ENCODE peak calls at places on chromosome 5, in four cellular contexts. Y, C, X and W are unnamed samples.
A peak's percentile ranks its signal among the peaks of the same experiment; 100 is the strongest.

GRCh38 chr5:10254686-10255085 is 4.6 kb downstream of the CCT5 start:
- DNase-seq in X (no peak), C (no peak), Y (no peak), W (no peak)

GRCh38 chr5:138349842-138350635 is 2.4 kb upstream of the KDM3B start:
- DNase-seq in X (no peak), C (no peak), Y (no peak), W (no peak)

GRCh38 chr5:180683523-180683922 is 34.1 kb upstream of the FLT4 start:
- DNase-seq in X (no peak), Y (peak; percentile 28), C (no peak), W (peak; percentile 44)

GRCh38 chr5:171984748-171985419 is 21.6 kb downstream of the FBXW11 start:
- DNase-seq in Y (no peak), C (no peak), X (no peak), W (no peak)

GRCh38 chr5:139904566-139905400 is 109.2 kb downstream of the PSD2 start:
- DNase-seq in Y (no peak), X (no peak), C (no peak), W (peak; percentile 15)

GRCh38 chr5:153699035-153699434 is 208.6 kb downstream of the GRIA1 start:
- DNase-seq in C (no peak), X (no peak), Y (no peak), W (no peak)

GRCh38 chr5:170986598-170986997 is 124.8 kb downstream of the RANBP17 start:
- DNase-seq in X (no peak), Y (no peak), C (no peak), W (no peak)

GRCh38 chr5:132506094-132506692 is 15.6 kb upstream of the IRF1 start:
- DNase-seq in Y (peak; percentile 41), C (no peak), X (peak; percentile 41), W (no peak)

GRCh38 chr5:2125163-2125900 is 242.6 kb upstream of the IRX4 start:
- DNase-seq in C (no peak), Y (no peak), X (no peak), W (no peak)

GRCh38 chr5:96927008-96927407 is 8.9 kb upstream of the LNPEP start:
- DNase-seq in Y (no peak), X (no peak), C (no peak), W (no peak)

GRCh38 chr5:149429839-149430721 is 51.0 kb upstream of the IL17B start:
- DNase-seq in X (peak; percentile 85), Y (peak; percentile 84), C (no peak), W (no peak)

DNA sequence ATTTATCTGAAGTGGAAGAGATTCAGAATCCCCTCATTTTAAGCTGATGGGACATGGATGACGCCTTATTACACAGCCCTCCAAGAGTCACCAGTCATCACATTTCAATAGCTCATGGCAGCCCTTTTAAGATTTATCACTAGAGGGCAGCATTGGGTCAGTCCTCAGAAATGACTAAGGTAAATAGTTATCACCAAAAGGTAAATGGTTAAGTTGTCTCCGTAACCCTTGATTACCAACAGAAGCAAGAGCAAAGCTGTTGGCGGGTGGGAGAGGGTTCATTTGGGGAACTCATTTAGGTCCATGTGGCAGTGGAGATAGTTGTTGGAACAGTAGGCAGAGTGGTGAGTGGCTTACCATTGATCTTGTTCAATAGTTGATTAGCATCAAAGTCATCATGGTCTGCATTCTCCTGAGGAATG is 12.0 kb upstream of the C9 start:
- DNase-seq in C (no peak), X (peak; percentile 69), Y (peak; percentile 57), W (no peak)
- TF ChIP-seq SP1 in C (no peak), X (no peak), Y (no peak), W (no peak)

GRCh38 chr5:80689627-80690026 is 34.8 kb upstream of the DHFR start:
- DNase-seq in X (no peak), Y (no peak), C (no peak), W (no peak)

GRCh38 chr5:80688648-80689420 is 34.1 kb upstream of the DHFR start:
- DNase-seq in C (no peak), Y (no peak), X (no peak), W (no peak)

GRCh38 chr5:80686757-80687156 is 32.0 kb upstream of the DHFR start:
- DNase-seq in X (no peak), Y (peak; percentile 6), C (no peak), W (no peak)
- TF ChIP-seq BRCA1 in X (no peak), Y (no peak), C (no peak), W (no peak)

GRCh38 chr5:33257807-33258491 is 182.8 kb upstream of the TARS1 start:
- DNase-seq in X (no peak), C (no peak), Y (no peak), W (no peak)

GRCh38 chr5:33258553-33258952 is 182.2 kb upstream of the TARS1 start:
- DNase-seq in Y (no peak), C (no peak), X (no peak), W (no peak)

GRCh38 chr5:33261305-33261704 is 179.5 kb upstream of the TARS1 start:
- DNase-seq in X (no peak), C (no peak), Y (no peak), W (no peak)

GRCh38 chr5:33260098-33260497 is 180.7 kb upstream of the TARS1 start:
- DNase-seq in C (no peak), X (no peak), Y (no peak), W (no peak)

GRCh38 chr5:33261747-33262146 is 179.0 kb upstream of the TARS1 start:
- DNase-seq in X (no peak), Y (no peak), C (no peak), W (no peak)
- TF ChIP-seq SP1 in X (no peak), Y (no peak), C (no peak), W (no peak)

GRCh38 chr5:31165729-31166128 is 27.8 kb upstream of the CDH6 start:
- DNase-seq in Y (no peak), X (no peak), C (no peak), W (no peak)
- TF ChIP-seq BRCA1 in Y (no peak), X (no peak), C (no peak), W (no peak)

GRCh38 chr5:167688731-167689130 is 602.7 kb upstream of the WWC1 start:
- DNase-seq in Y (no peak), X (no peak), C (no peak), W (no peak)
- TF ChIP-seq SP1 in Y (no peak), X (no peak), C (no peak), W (no peak)

DNA sequence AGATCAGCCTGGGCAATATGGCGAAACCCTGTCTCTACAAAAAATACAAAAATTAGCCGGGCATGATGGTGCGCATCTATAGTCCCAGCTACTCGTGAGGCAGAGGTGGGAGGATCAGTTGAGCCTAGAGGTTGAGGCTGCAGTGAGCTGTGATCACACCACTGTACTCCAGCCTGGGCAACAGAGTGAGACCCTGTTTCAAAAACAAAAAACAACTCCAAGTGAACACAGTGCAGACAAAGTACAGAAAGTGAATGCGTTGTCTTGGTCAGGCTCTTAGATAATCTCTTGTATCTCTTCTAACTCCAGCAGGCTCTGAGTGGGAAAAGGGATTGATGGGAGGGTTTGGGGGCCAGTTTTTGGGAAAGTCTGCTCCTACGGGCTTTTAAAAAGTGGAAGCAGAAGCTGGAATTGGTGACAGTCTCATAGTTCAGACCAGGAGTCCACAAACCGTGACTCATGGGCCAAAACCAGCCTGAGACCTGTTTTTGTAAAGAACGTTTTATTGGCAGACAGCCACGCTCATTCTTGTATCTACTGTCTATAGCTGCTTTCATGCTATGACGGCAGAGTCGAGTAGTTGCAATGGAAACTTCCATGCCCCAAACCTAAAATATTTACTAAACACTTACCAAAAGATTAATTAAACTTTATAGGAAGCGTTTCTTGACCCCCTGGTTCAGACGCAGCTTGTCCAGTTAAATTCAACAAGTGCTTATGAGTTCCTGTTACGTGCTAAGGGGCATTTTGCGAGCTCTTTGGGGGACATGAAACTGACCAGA is 32.9 kb downstream of the NDST1 start:
- DNase-seq in Y (peak; percentile 65), C (no peak), X (no peak), W (no peak)
- TF ChIP-seq BRCA1 in Y (no peak), C (no peak), X (no peak), W (no peak)

GRCh38 chr5:159764283-159764927 is 151.9 kb upstream of the ADRA1B start:
- DNase-seq in X (no peak), C (no peak), Y (no peak), W (no peak)
- TF ChIP-seq SP1 in X (no peak), C (no peak), Y (no peak), W (no peak)

GRCh38 chr5:177309351-177310191 is 2.1 kb downstream of the MXD3 start:
- DNase-seq in Y (peak; percentile 79), X (peak; percentile 57), C (no peak), W (peak; percentile 85)
- TF ChIP-seq BRCA1 in Y (no peak), X (no peak), C (no peak), W (no peak)

DNA sequence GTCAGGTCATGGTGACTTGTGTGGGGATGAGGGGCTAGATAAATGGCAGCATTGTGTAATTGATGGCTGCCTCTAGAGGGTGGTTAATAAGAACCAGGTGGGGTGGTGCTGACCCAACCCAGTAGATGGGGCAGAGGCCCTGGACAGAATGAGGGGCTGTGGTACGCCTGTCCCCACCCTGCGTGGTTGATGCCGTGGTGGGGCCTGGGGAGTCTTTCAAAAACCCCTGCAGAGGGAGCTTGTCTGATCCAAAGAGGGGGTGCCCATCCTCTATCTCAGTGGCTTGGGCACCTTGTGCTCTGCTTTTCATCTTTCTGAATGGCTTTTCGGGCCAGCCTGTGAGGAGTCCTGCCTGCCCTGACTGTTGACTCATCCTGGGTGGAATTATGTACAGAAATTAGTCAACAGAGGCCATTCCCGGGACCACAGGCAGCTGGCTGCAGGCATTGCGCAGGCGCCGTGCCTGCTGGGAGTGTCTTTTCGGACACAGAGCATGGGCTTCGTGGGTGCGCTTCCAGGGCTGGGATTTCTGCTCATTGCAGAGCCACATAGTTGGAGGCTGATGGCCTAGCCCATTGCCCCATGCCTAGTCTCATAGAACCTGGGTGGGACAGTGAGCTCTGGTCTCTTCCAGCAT is 93.7 kb upstream of the PITX1 start:
- DNase-seq in Y (peak; percentile 83), X (no peak), C (no peak), W (no peak)
- TF ChIP-seq SP1 in Y (no peak), X (no peak), C (no peak), W (no peak)

DNA sequence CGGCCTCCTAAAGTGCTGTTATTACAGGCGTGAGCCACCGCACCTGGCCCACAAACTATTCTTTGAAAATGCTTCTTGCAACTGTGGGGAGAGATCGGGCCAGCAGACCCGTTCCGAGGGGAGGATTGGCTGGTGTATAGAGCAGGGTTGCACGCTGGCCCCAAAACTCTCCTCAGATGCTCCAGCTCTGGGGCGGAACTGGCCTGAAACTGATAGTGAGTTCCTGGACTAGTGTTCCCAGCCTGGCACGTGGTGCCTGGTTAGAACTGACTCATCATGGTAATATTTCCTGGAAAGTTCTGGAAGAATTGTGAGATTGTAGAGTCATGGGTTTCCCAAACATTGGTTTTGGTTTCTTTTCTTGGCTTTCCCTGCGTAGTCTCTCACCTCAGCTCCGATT is 120.5 kb downstream of the FBXL7 start:
- DNase-seq in C (no peak), X (no peak), Y (no peak), W (no peak)
- TF ChIP-seq BRCA1 in C (no peak), X (no peak), Y (no peak), W (no peak)